ENCODE peak calls at places on chromosomes 1 and 21, in four cellular contexts. One of them, this sample, is unnamed. For H3K4me1 and H3K36me3, the result is how much of the 10 kb centered on the place peaks cover.

GRCh38 chr21:32348604-32349332 is 44.0 kb downstream of the URB1 start:
- DNase-seq in IMR-90: no peak
- DNase-seq in neuronal stem cell: no peak
- DNase-seq in HCT116: no peak
- DNase-seq in this sample: no peak

GRCh38 chr21:45998276-45998701 is 16.7 kb downstream of the COL6A1 start:
- DNase-seq in IMR-90: no peak
- DNase-seq in neuronal stem cell: no peak
- DNase-seq in HCT116: no peak
- DNase-seq in this sample: no peak

GRCh38 chr1:203569490-203570318 is 56.9 kb upstream of the ATP2B4 start:
- DNase-seq in IMR-90: peak
- DNase-seq in neuronal stem cell: no peak
- DNase-seq in HCT116: no peak
- DNase-seq in this sample: peak

GRCh38 chr1:7478797-7479499 is 292.1 kb upstream of the VAMP3 start:
- DNase-seq in IMR-90: peak
- DNase-seq in neuronal stem cell: no peak
- DNase-seq in HCT116: no peak
- DNase-seq in this sample: peak

GRCh38 chr1:170885551-170885950 is 49.8 kb upstream of the MROH9 start:
- DNase-seq in IMR-90: no peak
- DNase-seq in neuronal stem cell: no peak
- DNase-seq in HCT116: no peak
- DNase-seq in this sample: peak

GRCh38 chr1:26686795-26687194 is 9.0 kb upstream of the ARID1A start:
- DNase-seq in IMR-90: no peak
- DNase-seq in neuronal stem cell: no peak
- DNase-seq in HCT116: no peak
- DNase-seq in this sample: no peak

GRCh38 chr1:44511363-44511762 is 106.3 kb downstream of the RNF220 start:
- DNase-seq in IMR-90: no peak
- DNase-seq in neuronal stem cell: no peak
- DNase-seq in HCT116: no peak
- DNase-seq in this sample: no peak

GRCh38 chr1:183022202-183023145 is 746 bp upstream of the LAMC1 start:
- DNase-seq in IMR-90: peak
- DNase-seq in neuronal stem cell: peak
- DNase-seq in HCT116: peak
- DNase-seq in this sample: peak

GRCh38 chr1:162690672-162691434 is 58.6 kb downstream of the DDR2 start:
- DNase-seq in IMR-90: peak
- DNase-seq in neuronal stem cell: no peak
- DNase-seq in HCT116: peak
- DNase-seq in this sample: peak

GRCh38 chr1:201218409-201218808 is 27.8 kb downstream of the IGFN1 start:
- DNase-seq in IMR-90: no peak
- DNase-seq in neuronal stem cell: no peak
- DNase-seq in HCT116: no peak
- DNase-seq in this sample: no peak

GRCh38 chr1:102840741-102841140 is 267.6 kb downstream of the COL11A1 start:
- DNase-seq in IMR-90: no peak
- DNase-seq in neuronal stem cell: no peak
- DNase-seq in HCT116: no peak
- DNase-seq in this sample: no peak

GRCh38 chr1:232452137-232452536 is 177.8 kb downstream of the SIPA1L2 start:
- DNase-seq in IMR-90: no peak
- DNase-seq in neuronal stem cell: no peak
- DNase-seq in HCT116: no peak
- DNase-seq in this sample: no peak
- H3K4me1 ChIP-seq in IMR-90: under half
- H3K4me1 ChIP-seq in neuronal stem cell: under half
- H3K4me1 ChIP-seq in HCT116: under half
- H3K4me1 ChIP-seq in this sample: under half

GRCh38 chr1:39363267-39363666 is 128.2 kb upstream of the BMP8A start:
- DNase-seq in IMR-90: no peak
- DNase-seq in neuronal stem cell: no peak
- DNase-seq in HCT116: no peak
- DNase-seq in this sample: no peak

GRCh38 chr1:39358491-39358890 is 132.9 kb upstream of the BMP8A start:
- DNase-seq in IMR-90: no peak
- DNase-seq in neuronal stem cell: no peak
- DNase-seq in HCT116: no peak
- DNase-seq in this sample: no peak

GRCh38 chr1:39360726-39361125 is 130.7 kb upstream of the BMP8A start:
- DNase-seq in IMR-90: no peak
- DNase-seq in neuronal stem cell: no peak
- DNase-seq in HCT116: no peak
- DNase-seq in this sample: no peak

GRCh38 chr1:39361446-39361845 is 130.0 kb upstream of the BMP8A start:
- DNase-seq in IMR-90: no peak
- DNase-seq in neuronal stem cell: no peak
- DNase-seq in HCT116: no peak
- DNase-seq in this sample: no peak

GRCh38 chr1:39359028-39359570 is 132.3 kb upstream of the BMP8A start:
- DNase-seq in IMR-90: no peak
- DNase-seq in neuronal stem cell: no peak
- DNase-seq in HCT116: no peak
- DNase-seq in this sample: peak
- H3K36me3 ChIP-seq in IMR-90: half or more
- H3K36me3 ChIP-seq in neuronal stem cell: under half
- H3K36me3 ChIP-seq in HCT116: under half
- H3K36me3 ChIP-seq in this sample: half or more

GRCh38 chr1:156113263-156114004 is 1.1 kb upstream of the LMNA start:
- DNase-seq in IMR-90: no peak
- DNase-seq in neuronal stem cell: no peak
- DNase-seq in HCT116: no peak
- DNase-seq in this sample: no peak

GRCh38 chr1:156114101-156114918 is at the start of gene LMNA:
- DNase-seq in IMR-90: peak
- DNase-seq in neuronal stem cell: no peak
- DNase-seq in HCT116: peak
- DNase-seq in this sample: peak

GRCh38 chr1:156114919-156115513 is 505 bp downstream of the LMNA start:
- DNase-seq in IMR-90: no peak
- DNase-seq in neuronal stem cell: no peak
- DNase-seq in HCT116: no peak
- DNase-seq in this sample: no peak

GRCh38 chr1:156117414-156118174 is 3.1 kb downstream of the LMNA start:
- DNase-seq in IMR-90: no peak
- DNase-seq in neuronal stem cell: no peak
- DNase-seq in HCT116: no peak
- DNase-seq in this sample: no peak

GRCh38 chr1:156115514-156116374 is 1.2 kb downstream of the LMNA start:
- DNase-seq in IMR-90: peak
- DNase-seq in neuronal stem cell: no peak
- DNase-seq in HCT116: no peak
- DNase-seq in this sample: no peak
- H3K9ac ChIP-seq in IMR-90: peak
- H3K9ac ChIP-seq in neuronal stem cell: no peak
- H3K9ac ChIP-seq in HCT116: peak
- H3K9ac ChIP-seq in this sample: peak

DNA sequence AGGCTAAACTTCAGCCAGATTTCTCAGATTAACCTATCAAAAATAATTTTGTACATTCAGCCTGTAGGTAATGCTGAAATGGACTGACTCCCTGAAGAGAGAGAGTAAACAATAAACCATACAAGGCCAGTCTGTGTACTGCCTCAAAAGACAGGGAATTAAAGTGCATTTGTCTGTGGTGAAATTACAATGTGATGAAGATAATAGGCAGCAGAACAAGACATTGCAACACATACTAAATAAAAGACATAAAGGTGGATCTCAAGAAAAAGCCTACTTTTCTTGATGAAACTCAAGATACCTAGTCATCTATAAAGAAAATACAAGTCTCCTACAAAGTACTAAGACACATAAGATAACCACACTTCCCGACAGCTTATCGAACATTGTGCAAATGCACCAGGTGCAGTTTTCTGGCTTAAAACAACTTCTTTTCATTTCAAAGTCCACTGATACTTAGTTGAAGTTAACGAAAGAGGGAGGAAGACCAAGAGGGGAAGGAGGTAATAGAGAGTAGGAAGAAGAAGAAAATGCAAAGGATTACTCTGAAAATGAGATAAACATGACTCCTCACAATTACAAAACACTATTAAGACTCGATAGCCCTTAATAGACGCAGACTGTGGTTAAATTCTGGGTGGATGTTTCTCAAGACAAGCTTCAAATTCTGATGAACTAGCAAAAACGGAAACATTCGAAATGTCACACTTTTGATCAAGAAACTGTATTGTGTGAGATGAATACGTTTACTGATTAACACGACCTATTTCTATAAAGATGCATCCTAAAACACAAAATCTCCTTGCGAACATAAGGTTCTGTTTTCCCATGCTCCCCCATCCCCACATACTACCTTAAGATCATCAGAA is 2.0 kb downstream of the HNRNPR start:
- DNase-seq in IMR-90: no peak
- DNase-seq in neuronal stem cell: no peak
- DNase-seq in HCT116: no peak
- DNase-seq in this sample: no peak
- H3K4me1 ChIP-seq in IMR-90: under half
- H3K4me1 ChIP-seq in neuronal stem cell: under half
- H3K4me1 ChIP-seq in HCT116: under half
- H3K4me1 ChIP-seq in this sample: under half

GRCh38 chr1:236869911-236870310 is 74.8 kb downstream of the MTR start:
- DNase-seq in IMR-90: no peak
- DNase-seq in neuronal stem cell: no peak
- DNase-seq in HCT116: no peak
- DNase-seq in this sample: no peak
- H3K36me3 ChIP-seq in IMR-90: under half
- H3K36me3 ChIP-seq in neuronal stem cell: under half
- H3K36me3 ChIP-seq in HCT116: under half
- H3K36me3 ChIP-seq in this sample: under half

DNA sequence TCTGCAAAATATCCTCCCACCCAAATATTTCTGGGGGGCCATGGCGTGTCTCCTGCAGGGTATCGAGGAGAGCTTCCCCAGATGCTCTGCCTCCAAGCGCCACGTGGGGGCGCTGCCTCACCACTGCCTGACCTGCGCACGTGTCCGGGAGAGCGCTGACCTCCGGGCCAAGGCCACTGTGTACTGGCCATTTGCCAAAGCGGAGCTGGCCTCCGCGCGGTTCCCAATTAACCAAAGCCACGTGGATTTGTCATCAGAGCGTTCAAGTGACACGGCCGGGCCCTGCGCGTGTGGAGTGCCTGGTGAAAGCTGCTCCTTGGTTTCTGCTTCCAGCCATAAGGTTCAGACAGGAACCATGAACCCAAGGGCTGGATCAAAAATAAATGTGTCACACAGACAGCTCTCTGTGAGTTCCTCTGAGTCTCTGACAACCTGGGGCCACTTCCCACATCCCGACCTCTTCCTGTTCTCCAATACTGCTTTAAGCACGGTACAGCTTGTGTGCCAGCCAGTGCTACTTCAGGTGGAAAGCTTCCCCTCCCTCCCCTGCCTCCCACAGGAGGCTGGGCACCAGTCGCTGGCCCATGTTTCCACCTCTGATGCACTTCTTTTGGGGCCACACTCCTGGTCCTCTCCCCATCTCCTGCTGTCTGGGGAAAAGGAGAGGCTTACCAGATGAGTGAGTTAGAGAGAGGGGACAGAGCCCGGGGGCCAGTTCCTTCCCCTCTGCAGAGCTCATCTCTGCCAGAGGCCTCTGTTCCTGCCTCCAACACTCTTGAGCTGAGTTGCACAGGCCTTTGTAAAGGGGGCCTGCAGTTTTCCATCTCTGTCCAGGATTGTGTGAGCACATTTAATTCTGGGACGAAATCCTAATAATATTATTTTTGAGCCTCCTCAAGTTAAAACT is 26.1 kb downstream of the ZP4 start:
- DNase-seq in IMR-90: no peak
- DNase-seq in neuronal stem cell: peak
- DNase-seq in HCT116: no peak
- DNase-seq in this sample: no peak
- H3K9ac ChIP-seq in IMR-90: no peak
- H3K9ac ChIP-seq in neuronal stem cell: peak
- H3K9ac ChIP-seq in HCT116: no peak
- H3K9ac ChIP-seq in this sample: peak